ENCODE peak calls at places on chromosomes 13 and 19, in eight cellular contexts. C, K, S, M, J, V, T and B are unnamed samples. For H3K9me3, the result is how much of the 10 kb centered on the place peaks cover.

GRCh38 chr13:49292742-49293498 is 45.2 kb downstream of the CDADC1 start:
- DNase-seq in C (no peak), K (peak), S (peak), M (no peak), J (peak), V (peak), T (peak), B (peak)

GRCh38 chr13:40591091-40591490 is 75.3 kb downstream of the FOXO1 start:
- DNase-seq in C (no peak), K (no peak), S (no peak), M (no peak), J (no peak), V (no peak), T (no peak), B (no peak)

GRCh38 chr19:10288662-10289166 is 1.0 kb upstream of the ICAM5 start:
- DNase-seq in C (no peak), K (no peak), S (no peak), M (no peak), J (peak), V (no peak), T (peak), B (peak)

GRCh38 chr13:20401958-20402856 is 123.5 kb downstream of the CRYL1 start:
- DNase-seq in C (no peak), K (no peak), S (no peak), M (no peak), J (peak), V (peak), T (no peak), B (no peak)

GRCh38 chr13:103287659-103288058 is 221.4 kb upstream of the SLC10A2 start:
- DNase-seq in C (no peak), K (no peak), S (no peak), M (no peak), J (no peak), V (no peak), T (no peak), B (no peak)

GRCh38 chr19:39479916-39480315 is 722 bp upstream of the TIMM50 start:
- DNase-seq in C (no peak), K (no peak), S (no peak), M (no peak), J (no peak), V (no peak), T (no peak), B (no peak)

GRCh38 chr19:2663920-2664571 is 38.4 kb downstream of the GNG7 start:
- DNase-seq in C (no peak), K (no peak), S (no peak), M (no peak), J (no peak), V (no peak), T (no peak), B (no peak)

GRCh38 chr13:23788459-23788858 is 100.7 kb downstream of the MIPEP start:
- DNase-seq in C (no peak), K (no peak), S (no peak), M (no peak), J (peak), V (no peak), T (no peak), B (no peak)

GRCh38 chr13:77184455-77184854 is 142.4 kb downstream of the MYCBP2 start:
- DNase-seq in C (no peak), K (no peak), S (no peak), M (no peak), J (no peak), V (no peak), T (no peak), B (no peak)

GRCh38 chr13:40619479-40619814 is 47.0 kb downstream of the FOXO1 start:
- DNase-seq in C (no peak), K (no peak), S (no peak), M (no peak), J (no peak), V (no peak), T (no peak), B (no peak)

GRCh38 chr13:27334774-27335490 is 64.3 kb downstream of the RASL11A start:
- DNase-seq in C (no peak), K (no peak), S (no peak), M (no peak), J (peak), V (no peak), T (no peak), B (no peak)

GRCh38 chr13:109873351-109874123 is 87.2 kb upstream of the IRS2 start:
- DNase-seq in C (no peak), K (no peak), S (no peak), M (no peak), J (no peak), V (no peak), T (no peak), B (no peak)

GRCh38 chr13:76886292-76887061 is at the start of gene KCTD12:
- DNase-seq in C (no peak), K (peak), S (peak), M (no peak), J (peak), V (peak), T (peak), B (peak)

GRCh38 chr19:8004723-8005513 is 523 bp downstream of the ELAVL1 start:
- DNase-seq in C (no peak), K (no peak), S (no peak), M (no peak), J (peak), V (no peak), T (no peak), B (no peak)

GRCh38 chr19:1469936-1470863 is 8.8 kb downstream of the C19orf25 start:
- DNase-seq in C (no peak), K (no peak), S (no peak), M (no peak), J (no peak), V (no peak), T (no peak), B (no peak)

GRCh38 chr13:111372651-111373425 is 52.4 kb downstream of the TEX29 start:
- DNase-seq in C (no peak), K (no peak), S (no peak), M (no peak), J (no peak), V (no peak), T (no peak), B (peak)

GRCh38 chr19:5225486-5226345 is 114.9 kb downstream of the PTPRS start:
- DNase-seq in C (no peak), K (no peak), S (no peak), M (peak), J (no peak), V (no peak), T (no peak), B (no peak)

GRCh38 chr13:37065893-37066526 is 6.5 kb upstream of the SUPT20H start:
- DNase-seq in C (no peak), K (no peak), S (no peak), M (no peak), J (no peak), V (no peak), T (no peak), B (no peak)

GRCh38 chr13:98919566-98919965 is 58.3 kb downstream of the DOCK9 start:
- DNase-seq in C (no peak), K (no peak), S (no peak), M (no peak), J (no peak), V (no peak), T (no peak), B (no peak)

GRCh38 chr19:13262450-13262849 is 112.2 kb downstream of the IER2 start:
- DNase-seq in C (peak), K (no peak), S (no peak), M (no peak), J (peak), V (no peak), T (no peak), B (no peak)

GRCh38 chr19:55258476-55258827 is 365 bp downstream of the PPP6R1 start:
- DNase-seq in C (no peak), K (no peak), S (no peak), M (no peak), J (no peak), V (peak), T (no peak), B (no peak)

GRCh38 chr13:110565296-110565695 is 3.8 kb upstream of the RAB20 start:
- DNase-seq in C (no peak), K (no peak), S (no peak), M (no peak), J (no peak), V (no peak), T (no peak), B (no peak)

GRCh38 chr19:4870025-4870700 is 2.7 kb upstream of the PLIN3 start:
- DNase-seq in C (peak), K (no peak), S (peak), M (no peak), J (peak), V (peak), T (peak), B (peak)

GRCh38 chr19:45069056-45069455 is 7.2 kb downstream of the ZNF296 start:
- DNase-seq in C (no peak), K (no peak), S (no peak), M (no peak), J (no peak), V (no peak), T (no peak), B (no peak)

GRCh38 chr19:45071969-45072790 is 4.1 kb downstream of the ZNF296 start:
- DNase-seq in C (no peak), K (no peak), S (no peak), M (no peak), J (no peak), V (no peak), T (no peak), B (peak)

GRCh38 chr19:45070861-45071544 is 5.3 kb downstream of the ZNF296 start:
- DNase-seq in C (no peak), K (no peak), S (no peak), M (no peak), J (no peak), V (no peak), T (no peak), B (no peak)

GRCh38 chr19:45070214-45070613 is 6.1 kb downstream of the ZNF296 start:
- DNase-seq in C (no peak), K (no peak), S (no peak), M (no peak), J (no peak), V (no peak), T (no peak), B (no peak)

DNA sequence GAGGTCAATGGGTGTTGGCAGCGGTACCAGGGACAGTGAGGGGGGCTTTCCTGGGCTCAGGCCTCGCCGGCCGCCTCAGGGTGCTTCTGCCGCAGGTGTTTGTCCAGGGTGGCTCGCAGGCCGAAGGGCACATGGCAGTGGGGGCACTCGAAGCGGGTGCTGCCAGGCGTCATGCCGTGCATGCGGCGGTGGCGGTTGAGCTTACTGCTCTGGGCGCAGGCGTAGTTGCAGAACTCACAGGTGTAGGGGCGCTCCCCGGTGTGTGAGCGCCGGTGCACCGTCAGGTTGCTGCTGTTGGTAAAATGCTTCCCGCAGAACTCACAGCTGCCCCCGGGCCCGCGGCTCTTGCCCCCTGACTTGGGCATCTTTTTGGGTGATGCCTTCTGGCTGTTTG is 4.7 kb downstream of the ZNF296 start:
- DNase-seq in C (no peak), K (no peak), S (no peak), M (no peak), J (no peak), V (no peak), T (no peak), B (no peak)
- H3K27ac ChIP-seq in C (no peak), K (no peak), S (no peak), M (no peak), J (no peak), V (no peak), T (no peak), B (no peak)

DNA sequence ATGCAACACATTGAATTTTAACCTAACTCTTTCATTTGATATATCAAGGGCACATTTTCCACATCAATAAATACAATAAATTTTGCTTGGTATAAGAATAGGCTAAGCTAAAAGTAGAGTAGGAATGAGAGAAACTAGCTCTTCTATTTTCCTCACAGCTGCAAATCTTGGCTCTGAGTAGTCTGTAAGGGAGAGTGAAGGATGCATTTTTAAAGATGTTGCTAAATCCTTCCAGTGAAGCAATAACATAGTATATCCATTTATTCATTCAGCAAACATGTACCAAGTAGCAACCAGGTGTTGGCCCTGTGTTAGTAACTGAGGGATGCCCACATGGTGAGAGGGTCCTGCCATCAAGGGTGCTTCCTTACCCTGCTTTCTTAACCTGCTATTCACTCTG is 799.9 kb downstream of the PCDH9 start:
- DNase-seq in C (no peak), K (no peak), S (no peak), M (no peak), J (peak), V (no peak), T (no peak), B (no peak)
- H3K9me3 ChIP-seq in C (under half), K (under half), S (under half), M (under half), J (under half), V (under half), T (under half), B (under half)

GRCh38 chr19:35122687-35123551 is 7.3 kb downstream of the FXYD3 start:
- DNase-seq in C (no peak), K (no peak), S (no peak), M (no peak), J (no peak), V (no peak), T (no peak), B (no peak)

GRCh38 chr19:35119578-35119977 is 4.0 kb downstream of the FXYD3 start:
- DNase-seq in C (no peak), K (no peak), S (no peak), M (no peak), J (no peak), V (no peak), T (no peak), B (no peak)

GRCh38 chr19:35120492-35120891 is 4.9 kb downstream of the FXYD3 start:
- DNase-seq in C (no peak), K (peak), S (no peak), M (no peak), J (peak), V (no peak), T (no peak), B (no peak)

GRCh38 chr19:35119091-35119490 is 3.5 kb downstream of the FXYD3 start:
- DNase-seq in C (no peak), K (no peak), S (no peak), M (no peak), J (no peak), V (no peak), T (peak), B (no peak)

DNA sequence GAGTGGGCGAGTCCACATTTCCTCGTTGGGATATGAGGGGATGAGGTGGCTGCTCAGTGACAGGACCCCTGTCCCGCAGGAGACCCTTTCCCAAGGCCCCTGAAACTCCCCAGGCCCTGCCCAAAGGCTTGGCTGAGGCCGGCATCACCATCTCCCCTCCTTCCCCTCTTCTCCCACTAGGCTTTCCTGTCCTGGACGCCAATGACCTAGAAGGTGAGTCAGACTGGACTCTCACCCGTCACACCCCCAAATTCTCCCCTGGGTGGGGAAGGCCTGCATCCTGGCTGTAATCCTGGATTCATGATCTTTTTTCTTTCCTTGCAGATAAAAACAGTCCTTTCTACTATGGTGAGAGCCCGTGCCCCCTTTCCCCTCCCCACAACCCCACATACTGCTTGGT is 5.3 kb downstream of the FXYD3 start:
- DNase-seq in C (no peak), K (no peak), S (no peak), M (no peak), J (no peak), V (no peak), T (no peak), B (no peak)
- H3K27ac ChIP-seq in C (no peak), K (peak), S (no peak), M (no peak), J (no peak), V (no peak), T (no peak), B (no peak)

GRCh38 chr19:32928806-32929205 is 43.0 kb downstream of the CEP89 start:
- DNase-seq in C (peak), K (no peak), S (no peak), M (no peak), J (peak), V (peak), T (no peak), B (no peak)
- H3K9me3 ChIP-seq in C (under half), K (under half), S (under half), M (under half), J (under half), V (under half), T (under half), B (under half)

GRCh38 chr19:41739361-41739760 is 16.0 kb upstream of the CEACAM6 start:
- DNase-seq in C (no peak), K (no peak), S (no peak), M (no peak), J (no peak), V (no peak), T (no peak), B (no peak)

GRCh38 chr19:41734156-41734555 is 21.2 kb upstream of the CEACAM6 start:
- DNase-seq in C (no peak), K (no peak), S (no peak), M (no peak), J (no peak), V (no peak), T (no peak), B (no peak)

GRCh38 chr19:41734585-41734984 is 20.7 kb upstream of the CEACAM6 start:
- DNase-seq in C (no peak), K (no peak), S (no peak), M (no peak), J (no peak), V (no peak), T (no peak), B (peak)

GRCh38 chr19:41740415-41741243 is 14.7 kb upstream of the CEACAM6 start:
- DNase-seq in C (no peak), K (no peak), S (no peak), M (no peak), J (no peak), V (no peak), T (no peak), B (no peak)

GRCh38 chr19:41735071-41735623 is 20.2 kb upstream of the CEACAM6 start:
- DNase-seq in C (no peak), K (no peak), S (no peak), M (no peak), J (no peak), V (no peak), T (no peak), B (no peak)
- H3K27ac ChIP-seq in C (no peak), K (no peak), S (no peak), M (no peak), J (no peak), V (no peak), T (no peak), B (peak)